ENCODE peak calls at places on chromosomes 6 and 20, in nine cellular contexts. One of them, this sample, is unnamed.

GRCh38 chr6:1251198-1252155 is 60.4 kb upstream of the FOXQ1 start:
- DNase-seq in activated CD4-positive, alpha-beta T cell treated with anti-CD3 and anti-CD28 coated beads, Interleukin-2, amount 50 U/mL, for 1 hour: no peak
- DNase-seq in occipital lobe: no peak
- DNase-seq in KG1: no peak
- DNase-seq in ACHN: no peak
- DNase-seq in fibroblast of lung: no peak
- DNase-seq in HT-29: peak; percentile 78
- DNase-seq in astrocyte of the hippocampus: no peak
- DNase-seq in SK-MEL-5: no peak
- DNase-seq in this sample: no peak

GRCh38 chr6:195861-196360 is 96.4 kb upstream of the DUSP22 start:
- DNase-seq in fibroblast of lung: peak; percentile 42
- DNase-seq in activated CD4-positive, alpha-beta T cell treated with anti-CD3 and anti-CD28 coated beads, Interleukin-2, amount 50 U/mL, for 1 hour: peak; percentile 29
- DNase-seq in occipital lobe: no peak
- DNase-seq in astrocyte of the hippocampus: no peak
- DNase-seq in HT-29: no peak
- DNase-seq in KG1: no peak
- DNase-seq in SK-MEL-5: peak; percentile 54
- DNase-seq in ACHN: no peak
- DNase-seq in this sample: no peak

GRCh38 chr6:12516070-12516469 is 200.5 kb upstream of the PHACTR1 start:
- DNase-seq in HT-29: peak; percentile 32
- DNase-seq in fibroblast of lung: peak; percentile 1
- DNase-seq in KG1: no peak
- DNase-seq in activated CD4-positive, alpha-beta T cell treated with anti-CD3 and anti-CD28 coated beads, Interleukin-2, amount 50 U/mL, for 1 hour: no peak
- DNase-seq in occipital lobe: no peak
- DNase-seq in ACHN: no peak
- DNase-seq in SK-MEL-5: peak; percentile 10
- DNase-seq in astrocyte of the hippocampus: peak; percentile 31
- DNase-seq in this sample: no peak

GRCh38 chr20:43586641-43587040 is 4.1 kb upstream of the IFT52 start:
- DNase-seq in KG1: no peak
- DNase-seq in astrocyte of the hippocampus: no peak
- DNase-seq in activated CD4-positive, alpha-beta T cell treated with anti-CD3 and anti-CD28 coated beads, Interleukin-2, amount 50 U/mL, for 1 hour: no peak
- DNase-seq in ACHN: no peak
- DNase-seq in SK-MEL-5: no peak
- DNase-seq in HT-29: no peak
- DNase-seq in occipital lobe: no peak
- DNase-seq in fibroblast of lung: no peak
- DNase-seq in this sample: no peak

GRCh38 chr20:35269055-35269781 is 8.7 kb downstream of the MMP24OS start:
- DNase-seq in ACHN: peak; percentile 63
- DNase-seq in HT-29: peak; percentile 93
- DNase-seq in SK-MEL-5: peak; percentile 84
- DNase-seq in KG1: no peak
- DNase-seq in fibroblast of lung: peak; percentile 48
- DNase-seq in occipital lobe: peak; percentile 28
- DNase-seq in activated CD4-positive, alpha-beta T cell treated with anti-CD3 and anti-CD28 coated beads, Interleukin-2, amount 50 U/mL, for 1 hour: peak; percentile 45
- DNase-seq in astrocyte of the hippocampus: peak; percentile 86
- DNase-seq in this sample: peak; percentile 62

GRCh38 chr20:33275215-33275614 is 7.8 kb upstream of the BPIFB1 start:
- DNase-seq in SK-MEL-5: no peak
- DNase-seq in ACHN: no peak
- DNase-seq in astrocyte of the hippocampus: no peak
- DNase-seq in activated CD4-positive, alpha-beta T cell treated with anti-CD3 and anti-CD28 coated beads, Interleukin-2, amount 50 U/mL, for 1 hour: no peak
- DNase-seq in HT-29: no peak
- DNase-seq in occipital lobe: no peak
- DNase-seq in fibroblast of lung: no peak
- DNase-seq in KG1: no peak
- DNase-seq in this sample: no peak

GRCh38 chr6:110322151-110323003 is 35.8 kb downstream of the METTL24 start:
- DNase-seq in fibroblast of lung: no peak
- DNase-seq in occipital lobe: no peak
- DNase-seq in KG1: peak; percentile 47
- DNase-seq in SK-MEL-5: no peak
- DNase-seq in ACHN: no peak
- DNase-seq in activated CD4-positive, alpha-beta T cell treated with anti-CD3 and anti-CD28 coated beads, Interleukin-2, amount 50 U/mL, for 1 hour: no peak
- DNase-seq in astrocyte of the hippocampus: no peak
- DNase-seq in HT-29: no peak
- DNase-seq in this sample: no peak

GRCh38 chr20:29497261-29497671 is 1760.2 kb upstream of the DEFB115 start:
- DNase-seq in ACHN: peak; percentile 87
- DNase-seq in occipital lobe: peak; percentile 38
- DNase-seq in fibroblast of lung: peak; percentile 70
- DNase-seq in HT-29: no peak
- DNase-seq in activated CD4-positive, alpha-beta T cell treated with anti-CD3 and anti-CD28 coated beads, Interleukin-2, amount 50 U/mL, for 1 hour: no peak
- DNase-seq in astrocyte of the hippocampus: no peak
- DNase-seq in KG1: no peak
- DNase-seq in SK-MEL-5: peak; percentile 97
- DNase-seq in this sample: peak; percentile 67

GRCh38 chr6:148235446-148235845 is 107.2 kb upstream of the SASH1 start:
- DNase-seq in KG1: no peak
- DNase-seq in ACHN: no peak
- DNase-seq in occipital lobe: no peak
- DNase-seq in HT-29: no peak
- DNase-seq in activated CD4-positive, alpha-beta T cell treated with anti-CD3 and anti-CD28 coated beads, Interleukin-2, amount 50 U/mL, for 1 hour: no peak
- DNase-seq in astrocyte of the hippocampus: no peak
- DNase-seq in SK-MEL-5: no peak
- DNase-seq in fibroblast of lung: peak; percentile 43
- DNase-seq in this sample: no peak

GRCh38 chr20:51385941-51386530 is 156.5 kb downstream of the NFATC2 start:
- DNase-seq in SK-MEL-5: peak; percentile 82
- DNase-seq in ACHN: peak; percentile 41
- DNase-seq in astrocyte of the hippocampus: peak; percentile 61
- DNase-seq in occipital lobe: no peak
- DNase-seq in KG1: no peak
- DNase-seq in activated CD4-positive, alpha-beta T cell treated with anti-CD3 and anti-CD28 coated beads, Interleukin-2, amount 50 U/mL, for 1 hour: peak; percentile 32
- DNase-seq in HT-29: peak; percentile 62
- DNase-seq in fibroblast of lung: peak; percentile 55
- DNase-seq in this sample: peak; percentile 57

GRCh38 chr6:125099211-125100017 is 54.2 kb upstream of the TPD52L1 start:
- DNase-seq in ACHN: peak; percentile 73
- DNase-seq in fibroblast of lung: peak; percentile 59
- DNase-seq in KG1: peak; percentile 26
- DNase-seq in HT-29: peak; percentile 52
- DNase-seq in occipital lobe: peak; percentile 75
- DNase-seq in activated CD4-positive, alpha-beta T cell treated with anti-CD3 and anti-CD28 coated beads, Interleukin-2, amount 50 U/mL, for 1 hour: peak; percentile 1
- DNase-seq in astrocyte of the hippocampus: peak; percentile 90
- DNase-seq in SK-MEL-5: peak; percentile 8
- DNase-seq in this sample: peak; percentile 70

GRCh38 chr6:45184937-45185336 is 143.2 kb upstream of the RUNX2 start:
- DNase-seq in ACHN: no peak
- DNase-seq in astrocyte of the hippocampus: no peak
- DNase-seq in KG1: no peak
- DNase-seq in occipital lobe: no peak
- DNase-seq in activated CD4-positive, alpha-beta T cell treated with anti-CD3 and anti-CD28 coated beads, Interleukin-2, amount 50 U/mL, for 1 hour: no peak
- DNase-seq in SK-MEL-5: no peak
- DNase-seq in HT-29: no peak
- DNase-seq in fibroblast of lung: no peak
- DNase-seq in this sample: no peak

GRCh38 chr6:38508894-38509293 is 130.8 kb downstream of the BTBD9 start:
- DNase-seq in astrocyte of the hippocampus: peak; percentile 39
- DNase-seq in activated CD4-positive, alpha-beta T cell treated with anti-CD3 and anti-CD28 coated beads, Interleukin-2, amount 50 U/mL, for 1 hour: no peak
- DNase-seq in HT-29: no peak
- DNase-seq in occipital lobe: no peak
- DNase-seq in SK-MEL-5: no peak
- DNase-seq in ACHN: no peak
- DNase-seq in KG1: no peak
- DNase-seq in fibroblast of lung: peak; percentile 81
- DNase-seq in this sample: no peak

GRCh38 chr20:48456361-48457184 is 371.2 kb downstream of the PREX1 start:
- DNase-seq in SK-MEL-5: no peak
- DNase-seq in astrocyte of the hippocampus: no peak
- DNase-seq in KG1: no peak
- DNase-seq in ACHN: no peak
- DNase-seq in fibroblast of lung: no peak
- DNase-seq in activated CD4-positive, alpha-beta T cell treated with anti-CD3 and anti-CD28 coated beads, Interleukin-2, amount 50 U/mL, for 1 hour: no peak
- DNase-seq in HT-29: no peak
- DNase-seq in occipital lobe: no peak
- DNase-seq in this sample: no peak

GRCh38 chr6:136989591-136990578 is 54.9 kb downstream of the IL20RA start:
- DNase-seq in ACHN: no peak
- DNase-seq in occipital lobe: peak; percentile 20
- DNase-seq in KG1: no peak
- DNase-seq in fibroblast of lung: no peak
- DNase-seq in astrocyte of the hippocampus: peak; percentile 28
- DNase-seq in HT-29: peak; percentile 47
- DNase-seq in activated CD4-positive, alpha-beta T cell treated with anti-CD3 and anti-CD28 coated beads, Interleukin-2, amount 50 U/mL, for 1 hour: no peak
- DNase-seq in SK-MEL-5: peak; percentile 44
- DNase-seq in this sample: no peak

GRCh38 chr6:82741325-82741995 is 324.2 kb downstream of the UBE3D start:
- DNase-seq in astrocyte of the hippocampus: no peak
- DNase-seq in occipital lobe: no peak
- DNase-seq in SK-MEL-5: no peak
- DNase-seq in fibroblast of lung: no peak
- DNase-seq in ACHN: no peak
- DNase-seq in activated CD4-positive, alpha-beta T cell treated with anti-CD3 and anti-CD28 coated beads, Interleukin-2, amount 50 U/mL, for 1 hour: no peak
- DNase-seq in KG1: no peak
- DNase-seq in HT-29: no peak
- DNase-seq in this sample: no peak

GRCh38 chr6:148997863-148998262 is 251.0 kb downstream of the UST start:
- DNase-seq in HT-29: no peak
- DNase-seq in ACHN: no peak
- DNase-seq in SK-MEL-5: peak; percentile 0
- DNase-seq in KG1: no peak
- DNase-seq in occipital lobe: no peak
- DNase-seq in fibroblast of lung: peak; percentile 87
- DNase-seq in activated CD4-positive, alpha-beta T cell treated with anti-CD3 and anti-CD28 coated beads, Interleukin-2, amount 50 U/mL, for 1 hour: no peak
- DNase-seq in astrocyte of the hippocampus: peak; percentile 76
- DNase-seq in this sample: peak; percentile 4

GRCh38 chr6:17938885-17939284 is 48.5 kb downstream of the KIF13A start:
- DNase-seq in KG1: no peak
- DNase-seq in HT-29: no peak
- DNase-seq in activated CD4-positive, alpha-beta T cell treated with anti-CD3 and anti-CD28 coated beads, Interleukin-2, amount 50 U/mL, for 1 hour: no peak
- DNase-seq in occipital lobe: no peak
- DNase-seq in SK-MEL-5: no peak
- DNase-seq in fibroblast of lung: peak; percentile 75
- DNase-seq in ACHN: no peak
- DNase-seq in astrocyte of the hippocampus: no peak
- DNase-seq in this sample: peak; percentile 39

GRCh38 chr20:45860573-45861011 is 3.2 kb downstream of the ZSWIM3 start:
- DNase-seq in ACHN: no peak
- DNase-seq in fibroblast of lung: no peak
- DNase-seq in activated CD4-positive, alpha-beta T cell treated with anti-CD3 and anti-CD28 coated beads, Interleukin-2, amount 50 U/mL, for 1 hour: no peak
- DNase-seq in KG1: no peak
- DNase-seq in astrocyte of the hippocampus: peak; percentile 16
- DNase-seq in occipital lobe: no peak
- DNase-seq in SK-MEL-5: no peak
- DNase-seq in HT-29: no peak
- DNase-seq in this sample: no peak

GRCh38 chr6:140766999-140767398 is 1365.7 kb upstream of the GJE1 start:
- DNase-seq in SK-MEL-5: no peak
- DNase-seq in HT-29: no peak
- DNase-seq in ACHN: no peak
- DNase-seq in KG1: no peak
- DNase-seq in occipital lobe: no peak
- DNase-seq in fibroblast of lung: no peak
- DNase-seq in activated CD4-positive, alpha-beta T cell treated with anti-CD3 and anti-CD28 coated beads, Interleukin-2, amount 50 U/mL, for 1 hour: no peak
- DNase-seq in astrocyte of the hippocampus: no peak
- DNase-seq in this sample: no peak

GRCh38 chr20:51514252-51514651 is 28.3 kb downstream of the NFATC2 start:
- DNase-seq in astrocyte of the hippocampus: no peak
- DNase-seq in SK-MEL-5: no peak
- DNase-seq in HT-29: no peak
- DNase-seq in ACHN: no peak
- DNase-seq in activated CD4-positive, alpha-beta T cell treated with anti-CD3 and anti-CD28 coated beads, Interleukin-2, amount 50 U/mL, for 1 hour: no peak
- DNase-seq in fibroblast of lung: no peak
- DNase-seq in KG1: no peak
- DNase-seq in occipital lobe: no peak
- DNase-seq in this sample: no peak

GRCh38 chr6:43578748-43579147 is 2.8 kb downstream of the POLH start:
- DNase-seq in astrocyte of the hippocampus: peak; percentile 23
- DNase-seq in HT-29: no peak
- DNase-seq in ACHN: no peak
- DNase-seq in KG1: no peak
- DNase-seq in activated CD4-positive, alpha-beta T cell treated with anti-CD3 and anti-CD28 coated beads, Interleukin-2, amount 50 U/mL, for 1 hour: no peak
- DNase-seq in fibroblast of lung: no peak
- DNase-seq in SK-MEL-5: no peak
- DNase-seq in occipital lobe: no peak
- DNase-seq in this sample: no peak

GRCh38 chr20:48189177-48189576 is 403.9 kb upstream of the SULF2 start:
- DNase-seq in astrocyte of the hippocampus: peak; percentile 43
- DNase-seq in activated CD4-positive, alpha-beta T cell treated with anti-CD3 and anti-CD28 coated beads, Interleukin-2, amount 50 U/mL, for 1 hour: no peak
- DNase-seq in occipital lobe: no peak
- DNase-seq in SK-MEL-5: peak; percentile 41
- DNase-seq in HT-29: peak; percentile 68
- DNase-seq in fibroblast of lung: peak; percentile 8
- DNase-seq in KG1: no peak
- DNase-seq in ACHN: peak; percentile 25
- DNase-seq in this sample: peak; percentile 14

GRCh38 chr6:27892596-27893058 is 19.6 kb downstream of the OR2B2 start:
- DNase-seq in activated CD4-positive, alpha-beta T cell treated with anti-CD3 and anti-CD28 coated beads, Interleukin-2, amount 50 U/mL, for 1 hour: no peak
- DNase-seq in SK-MEL-5: peak; percentile 20
- DNase-seq in fibroblast of lung: peak; percentile 36
- DNase-seq in HT-29: no peak
- DNase-seq in astrocyte of the hippocampus: no peak
- DNase-seq in occipital lobe: no peak
- DNase-seq in ACHN: peak; percentile 19
- DNase-seq in KG1: no peak
- DNase-seq in this sample: no peak

GRCh38 chr6:169799474-169799926 is 48.1 kb downstream of the ERMARD start:
- DNase-seq in occipital lobe: no peak
- DNase-seq in activated CD4-positive, alpha-beta T cell treated with anti-CD3 and anti-CD28 coated beads, Interleukin-2, amount 50 U/mL, for 1 hour: no peak
- DNase-seq in ACHN: no peak
- DNase-seq in HT-29: no peak
- DNase-seq in KG1: no peak
- DNase-seq in SK-MEL-5: no peak
- DNase-seq in astrocyte of the hippocampus: no peak
- DNase-seq in fibroblast of lung: no peak
- DNase-seq in this sample: no peak

GRCh38 chr20:10263385-10264165 is 44.9 kb downstream of the SNAP25 start:
- DNase-seq in fibroblast of lung: peak; percentile 43
- DNase-seq in ACHN: no peak
- DNase-seq in occipital lobe: no peak
- DNase-seq in KG1: no peak
- DNase-seq in astrocyte of the hippocampus: peak; percentile 71
- DNase-seq in SK-MEL-5: no peak
- DNase-seq in activated CD4-positive, alpha-beta T cell treated with anti-CD3 and anti-CD28 coated beads, Interleukin-2, amount 50 U/mL, for 1 hour: no peak
- DNase-seq in HT-29: no peak
- DNase-seq in this sample: no peak